ENCODE peak calls at places on chromosomes 16 and 17, in four cellular contexts. Y is H1, A is GM12878, D is GM23338. S is an unnamed sample.
A peak's percentile ranks its signal among the peaks of the same experiment; 100 is the strongest.

GRCh38 chr17:42288078-42288984 is at the start of gene STAT5A:
- DNase-seq in Y (no peak), A (no peak), D (peak; percentile 86), S (peak; percentile 71)

GRCh38 chr16:35744084-35744483 is 2284.7 kb downstream of the TP53TG3F start:
- DNase-seq in D (no peak), A (no peak), Y (no peak), S (no peak)

GRCh38 chr17:2423271-2423670 is 22.4 kb upstream of the MNT start:
- DNase-seq in D (no peak), A (no peak), Y (no peak), S (no peak)

GRCh38 chr16:72937916-72938315 is 110.0 kb downstream of the ZFHX3 start:
- DNase-seq in Y (no peak), A (no peak), D (no peak), S (no peak)

GRCh38 chr16:4393243-4393606 is 21.6 kb downstream of the VASN start:
- DNase-seq in A (no peak), Y (no peak), D (no peak), S (no peak)

GRCh38 chr16:58843675-58844074 is 109.6 kb upstream of the GOT2 start:
- DNase-seq in Y (no peak), A (peak; percentile 12), D (peak; percentile 52), S (no peak)

GRCh38 chr17:70190959-70191805 is 21.9 kb downstream of the KCNJ2 start:
- DNase-seq in Y (no peak), D (peak; percentile 9), A (no peak), S (no peak)

GRCh38 chr17:76561799-76562268 is 22.0 kb downstream of the PRCD start:
- DNase-seq in Y (no peak), A (no peak), D (no peak), S (no peak)

GRCh38 chr16:49619811-49620157 is 236.1 kb downstream of the ZNF423 start:
- DNase-seq in D (no peak), Y (no peak), A (no peak), S (no peak)

GRCh38 chr17:39400547-39401411 is 647 bp downstream of the FBXL20 start:
- DNase-seq in Y (no peak), D (peak; percentile 36), A (no peak), S (no peak)

GRCh38 chr17:42880776-42881175 is 19.8 kb upstream of the G6PC1 start:
- DNase-seq in D (no peak), Y (no peak), A (no peak), S (no peak)

GRCh38 chr17:1169471-1169908 is 10.3 kb downstream of the ABR start:
- DNase-seq in Y (no peak), D (no peak), A (no peak), S (no peak)

GRCh38 chr16:57091200-57091989 is 988 bp upstream of the CPNE2 start:
- DNase-seq in Y (peak; percentile 34), A (no peak), D (peak; percentile 77), S (peak; percentile 67)

GRCh38 chr16:76614255-76614654 is 337.1 kb downstream of the CNTNAP4 start:
- DNase-seq in A (no peak), D (no peak), Y (no peak), S (no peak)

GRCh38 chr17:59702304-59702703 is 4.9 kb downstream of the PTRH2 start:
- DNase-seq in Y (no peak), D (no peak), A (no peak), S (no peak)
- TF ChIP-seq CREB1 in Y (no peak), D (no peak), A (no peak), S (no peak)

GRCh38 chr17:31571124-31571892 is 179.8 kb downstream of the RAB11FIP4 start:
- DNase-seq in A (no peak), D (no peak), Y (no peak), S (no peak)
- TF ChIP-seq CREB1 in A (no peak), D (no peak), Y (no peak), S (no peak)

GRCh38 chr17:32276217-32276616 is 10.6 kb downstream of the RHBDL3 start:
- DNase-seq in D (peak; percentile 47), Y (no peak), A (no peak), S (no peak)

GRCh38 chr17:32271844-32272243 is 6.2 kb downstream of the RHBDL3 start:
- DNase-seq in D (no peak), Y (no peak), A (no peak), S (no peak)

GRCh38 chr17:32274643-32275042 is 9.0 kb downstream of the RHBDL3 start:
- DNase-seq in D (no peak), A (no peak), Y (no peak), S (no peak)

GRCh38 chr17:32275060-32276042 is 9.7 kb downstream of the RHBDL3 start:
- DNase-seq in D (peak; percentile 72), A (no peak), Y (no peak), S (peak; percentile 54)

DNA sequence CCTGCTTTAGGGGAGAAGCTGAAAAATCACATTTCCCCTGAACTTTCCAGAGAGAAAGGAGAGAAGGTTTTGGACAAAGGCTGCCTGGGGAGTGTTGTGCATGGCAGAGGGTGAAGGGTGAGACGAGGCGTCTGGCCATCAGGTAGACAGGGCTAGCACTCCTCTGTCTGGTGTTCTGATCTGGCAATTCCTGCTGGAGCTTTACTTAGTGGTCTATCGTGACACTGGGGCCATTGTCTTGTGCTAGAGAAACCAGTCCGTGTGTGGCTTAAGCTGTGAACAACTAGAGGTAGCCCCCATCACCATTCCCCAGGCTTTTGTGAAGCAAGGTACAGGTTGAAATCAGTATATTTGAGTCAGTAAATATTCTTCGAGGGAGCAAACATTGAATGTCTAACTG is 8.5 kb downstream of the RHBDL3 start:
- DNase-seq in D (no peak), Y (no peak), A (no peak), S (no peak)
- TF ChIP-seq CREB1 in D (no peak), Y (no peak), A (no peak), S (no peak)

GRCh38 chr17:17663160-17664072 is 17.8 kb upstream of the RAI1 start:
- DNase-seq in A (peak; percentile 70), Y (peak; percentile 60), D (peak; percentile 90), S (peak; percentile 77)

GRCh38 chr17:17661834-17662233 is 19.4 kb upstream of the RAI1 start:
- DNase-seq in A (no peak), D (peak; percentile 55), Y (no peak), S (no peak)

GRCh38 chr17:17661134-17661533 is 20.1 kb upstream of the RAI1 start:
- DNase-seq in Y (no peak), D (no peak), A (no peak), S (no peak)

GRCh38 chr17:17664073-17664470 is 17.2 kb upstream of the RAI1 start:
- DNase-seq in A (no peak), D (no peak), Y (no peak), S (no peak)

DNA sequence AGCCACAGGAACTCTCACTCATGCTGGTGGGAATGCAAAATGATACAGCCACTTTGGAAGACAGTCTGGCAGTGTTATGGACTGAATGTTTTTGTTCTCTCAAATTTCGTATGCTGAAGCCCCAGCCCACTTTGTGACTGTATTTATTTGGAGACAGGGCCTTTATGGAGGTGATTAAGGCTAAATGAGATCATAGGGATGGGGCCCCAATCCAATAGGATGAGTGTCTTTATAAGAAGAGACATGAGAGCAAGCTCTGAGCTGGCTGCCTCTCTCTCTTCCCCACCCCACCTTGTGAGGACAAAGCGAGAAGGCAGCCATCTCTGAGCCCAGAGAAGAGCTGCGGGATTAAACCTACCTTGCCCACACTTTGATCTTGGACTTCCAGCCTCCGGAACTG is 21.9 kb upstream of the RAI1 start:
- DNase-seq in D (no peak), A (no peak), Y (no peak), S (no peak)
- TF ChIP-seq CREB1 in D (no peak), A (no peak), Y (no peak), S (no peak)

GRCh38 chr16:86044241-86044671 is 145.3 kb downstream of the IRF8 start:
- DNase-seq in A (no peak), Y (peak; percentile 46), D (peak; percentile 92), S (peak; percentile 85)

GRCh38 chr16:86046901-86047300 is 147.9 kb downstream of the IRF8 start:
- DNase-seq in A (no peak), D (no peak), Y (no peak), S (no peak)

GRCh38 chr16:86045601-86045971 is 146.6 kb downstream of the IRF8 start:
- DNase-seq in A (no peak), Y (no peak), D (no peak), S (no peak)

GRCh38 chr16:86046026-86046713 is 147.2 kb downstream of the IRF8 start:
- DNase-seq in A (no peak), Y (no peak), D (no peak), S (no peak)

DNA sequence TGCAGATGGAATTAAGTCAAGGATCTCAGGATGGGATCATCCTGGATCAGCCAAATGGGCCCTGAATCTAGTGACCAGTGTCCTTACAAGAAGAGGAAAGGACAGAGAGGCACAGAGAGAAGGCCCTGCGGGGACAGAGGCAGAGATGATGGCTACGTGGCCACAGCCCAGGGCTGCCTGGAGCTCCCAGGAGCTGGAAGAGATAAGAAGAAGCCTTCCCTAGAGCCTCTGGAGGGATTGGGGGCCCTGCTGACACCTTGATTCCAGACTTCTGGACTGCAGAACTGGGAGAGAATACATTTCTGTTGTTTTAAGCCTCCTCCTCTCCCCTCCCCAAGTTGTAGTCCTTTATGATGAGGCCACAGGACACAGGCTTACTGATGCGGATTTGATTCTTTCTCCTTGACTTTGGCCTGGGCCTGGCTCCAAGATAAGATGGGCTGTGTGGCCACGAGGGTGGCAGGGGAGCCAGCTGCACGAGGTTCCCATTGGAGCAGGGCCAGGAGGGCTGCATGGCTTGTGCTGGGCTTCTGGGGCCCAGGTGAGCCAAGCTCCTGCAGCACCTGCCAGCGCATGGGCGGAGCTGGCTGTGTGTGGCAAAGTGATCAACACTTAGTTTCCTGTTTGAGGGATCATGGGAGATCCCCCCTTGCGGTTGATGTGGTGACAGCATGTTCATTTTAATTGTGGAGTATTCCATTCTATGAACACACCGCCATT is 146.1 kb downstream of the IRF8 start:
- DNase-seq in Y (no peak), A (no peak), D (no peak), S (no peak)
- TF ChIP-seq CREB1 in Y (no peak), A (no peak), D (no peak), S (no peak)